ENCODE peak calls at places on chromosomes 16 and 17, in eight cellular contexts. One of them, this sample, is unnamed.

GRCh38 chr17:57045868-57046671 is 39.0 kb upstream of the AKAP1 start:
- DNase-seq in uterus: no peak
- DNase-seq in IMR-90: no peak
- DNase-seq in lower leg skin: no peak
- DNase-seq in CD8-positive, alpha-beta memory T cell: peak
- DNase-seq in GM23338: peak
- DNase-seq in breast epithelium: no peak
- DNase-seq in choroid plexus epithelial cell: no peak
- DNase-seq in this sample: no peak

GRCh38 chr16:63613701-63614100 is 1508.2 kb downstream of the CDH11 start:
- DNase-seq in CD8-positive, alpha-beta memory T cell: no peak
- DNase-seq in breast epithelium: no peak
- DNase-seq in uterus: no peak
- DNase-seq in lower leg skin: no peak
- DNase-seq in GM23338: no peak
- DNase-seq in IMR-90: peak
- DNase-seq in choroid plexus epithelial cell: peak
- DNase-seq in this sample: peak

GRCh38 chr17:17201907-17202306 is 4.2 kb downstream of the PLD6 start:
- DNase-seq in choroid plexus epithelial cell: no peak
- DNase-seq in CD8-positive, alpha-beta memory T cell: no peak
- DNase-seq in uterus: no peak
- DNase-seq in GM23338: no peak
- DNase-seq in lower leg skin: no peak
- DNase-seq in breast epithelium: no peak
- DNase-seq in IMR-90: no peak
- DNase-seq in this sample: no peak

GRCh38 chr16:66335704-66336329 is 30.7 kb upstream of the CDH5 start:
- DNase-seq in CD8-positive, alpha-beta memory T cell: no peak
- DNase-seq in breast epithelium: no peak
- DNase-seq in GM23338: no peak
- DNase-seq in choroid plexus epithelial cell: peak
- DNase-seq in uterus: no peak
- DNase-seq in IMR-90: peak
- DNase-seq in lower leg skin: no peak
- DNase-seq in this sample: no peak

GRCh38 chr16:47142469-47143328 is 1.0 kb downstream of the NETO2 start:
- DNase-seq in uterus: no peak
- DNase-seq in breast epithelium: no peak
- DNase-seq in IMR-90: peak
- DNase-seq in lower leg skin: no peak
- DNase-seq in CD8-positive, alpha-beta memory T cell: peak
- DNase-seq in choroid plexus epithelial cell: peak
- DNase-seq in GM23338: peak
- DNase-seq in this sample: no peak

GRCh38 chr16:15928261-15929104 is 20.9 kb upstream of the ABCC1 start:
- DNase-seq in CD8-positive, alpha-beta memory T cell: no peak
- DNase-seq in lower leg skin: no peak
- DNase-seq in uterus: no peak
- DNase-seq in choroid plexus epithelial cell: no peak
- DNase-seq in breast epithelium: no peak
- DNase-seq in IMR-90: no peak
- DNase-seq in GM23338: no peak
- DNase-seq in this sample: peak

GRCh38 chr17:63439682-63440081 is 6.4 kb downstream of the CYB561 start:
- DNase-seq in choroid plexus epithelial cell: peak
- DNase-seq in lower leg skin: no peak
- DNase-seq in GM23338: no peak
- DNase-seq in uterus: no peak
- DNase-seq in CD8-positive, alpha-beta memory T cell: no peak
- DNase-seq in IMR-90: peak
- DNase-seq in breast epithelium: no peak
- DNase-seq in this sample: peak

GRCh38 chr17:14506364-14506763 is 205.5 kb downstream of the HS3ST3B1 start:
- DNase-seq in uterus: no peak
- DNase-seq in choroid plexus epithelial cell: no peak
- DNase-seq in CD8-positive, alpha-beta memory T cell: no peak
- DNase-seq in lower leg skin: no peak
- DNase-seq in GM23338: no peak
- DNase-seq in IMR-90: no peak
- DNase-seq in breast epithelium: no peak
- DNase-seq in this sample: no peak

GRCh38 chr17:7557825-7558543 is 566 bp upstream of the TNFSF13 start:
- DNase-seq in breast epithelium: peak
- DNase-seq in IMR-90: peak
- DNase-seq in uterus: peak
- DNase-seq in CD8-positive, alpha-beta memory T cell: no peak
- DNase-seq in GM23338: peak
- DNase-seq in choroid plexus epithelial cell: peak
- DNase-seq in lower leg skin: peak
- DNase-seq in this sample: peak

GRCh38 chr17:73711184-73711583 is 66.9 kb upstream of the SDK2 start:
- DNase-seq in breast epithelium: no peak
- DNase-seq in CD8-positive, alpha-beta memory T cell: no peak
- DNase-seq in lower leg skin: no peak
- DNase-seq in choroid plexus epithelial cell: no peak
- DNase-seq in GM23338: no peak
- DNase-seq in IMR-90: no peak
- DNase-seq in uterus: no peak
- DNase-seq in this sample: no peak

GRCh38 chr17:10635290-10635689 is 21.8 kb downstream of the MYH3 start:
- DNase-seq in choroid plexus epithelial cell: no peak
- DNase-seq in IMR-90: no peak
- DNase-seq in breast epithelium: no peak
- DNase-seq in uterus: no peak
- DNase-seq in lower leg skin: no peak
- DNase-seq in CD8-positive, alpha-beta memory T cell: no peak
- DNase-seq in GM23338: peak
- DNase-seq in this sample: no peak
- H3K4me3 ChIP-seq in choroid plexus epithelial cell: no peak
- H3K4me3 ChIP-seq in IMR-90: no peak
- H3K4me3 ChIP-seq in breast epithelium: no peak
- H3K4me3 ChIP-seq in uterus: no peak
- H3K4me3 ChIP-seq in lower leg skin: no peak
- H3K4me3 ChIP-seq in CD8-positive, alpha-beta memory T cell: no peak
- H3K4me3 ChIP-seq in GM23338: no peak
- H3K4me3 ChIP-seq in this sample: no peak

DNA sequence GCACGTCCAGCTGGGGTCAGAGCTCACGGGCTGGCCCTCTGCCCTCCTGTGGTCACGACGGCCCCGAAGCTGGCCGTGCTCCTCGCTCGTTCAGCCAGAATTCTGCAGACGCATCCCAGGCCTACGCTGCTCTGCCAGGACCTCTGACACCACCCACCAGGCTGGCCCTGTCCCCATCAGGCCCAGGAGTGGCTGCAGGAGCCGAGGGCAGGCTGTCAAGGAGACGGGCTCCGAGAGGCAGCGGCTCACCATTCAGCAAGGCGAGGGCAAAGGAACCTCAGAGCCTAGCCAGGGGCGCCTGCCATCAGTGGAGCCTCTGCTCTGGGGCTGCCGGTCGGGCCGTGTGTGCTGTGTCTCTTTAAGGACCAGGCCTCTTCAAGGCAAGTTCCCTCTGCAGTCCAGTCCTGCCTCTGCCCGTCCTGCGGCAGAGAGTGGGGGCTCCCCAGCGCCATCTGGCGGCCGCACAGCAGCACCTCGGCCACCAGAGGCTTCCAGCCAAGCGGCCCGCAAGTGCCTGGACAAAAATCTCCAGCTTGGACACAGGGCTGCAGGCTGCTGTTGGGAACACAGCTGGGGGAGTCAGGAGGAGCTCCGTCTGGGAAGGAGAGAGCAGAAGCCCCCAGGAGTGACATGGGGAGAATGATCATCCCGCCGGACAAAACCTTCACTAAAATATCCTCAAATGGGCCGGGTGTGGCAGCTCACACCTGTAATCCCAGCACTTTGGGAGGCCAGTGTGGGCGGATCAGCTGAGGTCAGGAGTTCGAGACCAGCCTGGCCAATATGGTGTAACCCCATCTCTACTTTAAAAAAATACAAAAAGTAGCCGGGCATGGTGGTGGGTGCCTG is 7.4 kb upstream of the ABR start:
- DNase-seq in IMR-90: peak
- DNase-seq in breast epithelium: peak
- DNase-seq in GM23338: peak
- DNase-seq in uterus: peak
- DNase-seq in lower leg skin: peak
- DNase-seq in choroid plexus epithelial cell: peak
- DNase-seq in CD8-positive, alpha-beta memory T cell: peak
- DNase-seq in this sample: peak
- H3K4me3 ChIP-seq in IMR-90: no peak
- H3K4me3 ChIP-seq in breast epithelium: peak
- H3K4me3 ChIP-seq in GM23338: no peak
- H3K4me3 ChIP-seq in uterus: peak
- H3K4me3 ChIP-seq in lower leg skin: no peak
- H3K4me3 ChIP-seq in choroid plexus epithelial cell: peak
- H3K4me3 ChIP-seq in CD8-positive, alpha-beta memory T cell: no peak
- H3K4me3 ChIP-seq in this sample: no peak

GRCh38 chr16:74107795-74108610 is 188.6 kb upstream of the PSMD7 start:
- DNase-seq in CD8-positive, alpha-beta memory T cell: no peak
- DNase-seq in choroid plexus epithelial cell: peak
- DNase-seq in GM23338: peak
- DNase-seq in uterus: no peak
- DNase-seq in IMR-90: peak
- DNase-seq in lower leg skin: no peak
- DNase-seq in breast epithelium: no peak
- DNase-seq in this sample: peak
- H3K4me3 ChIP-seq in CD8-positive, alpha-beta memory T cell: no peak
- H3K4me3 ChIP-seq in choroid plexus epithelial cell: no peak
- H3K4me3 ChIP-seq in GM23338: no peak
- H3K4me3 ChIP-seq in uterus: no peak
- H3K4me3 ChIP-seq in IMR-90: no peak
- H3K4me3 ChIP-seq in lower leg skin: no peak
- H3K4me3 ChIP-seq in breast epithelium: no peak
- H3K4me3 ChIP-seq in this sample: no peak

GRCh38 chr17:81526662-81527571 is 1.3 kb upstream of the FSCN2 start:
- DNase-seq in breast epithelium: no peak
- DNase-seq in lower leg skin: no peak
- DNase-seq in IMR-90: no peak
- DNase-seq in uterus: no peak
- DNase-seq in GM23338: no peak
- DNase-seq in CD8-positive, alpha-beta memory T cell: no peak
- DNase-seq in choroid plexus epithelial cell: no peak
- DNase-seq in this sample: no peak

GRCh38 chr17:81528384-81528650 is 140 bp downstream of the FSCN2 start:
- DNase-seq in IMR-90: no peak
- DNase-seq in CD8-positive, alpha-beta memory T cell: no peak
- DNase-seq in lower leg skin: no peak
- DNase-seq in choroid plexus epithelial cell: no peak
- DNase-seq in uterus: no peak
- DNase-seq in breast epithelium: no peak
- DNase-seq in GM23338: no peak
- DNase-seq in this sample: no peak

GRCh38 chr17:81527591-81528383 is at the start of gene FSCN2:
- DNase-seq in IMR-90: no peak
- DNase-seq in breast epithelium: no peak
- DNase-seq in GM23338: no peak
- DNase-seq in uterus: no peak
- DNase-seq in choroid plexus epithelial cell: peak
- DNase-seq in lower leg skin: no peak
- DNase-seq in CD8-positive, alpha-beta memory T cell: no peak
- DNase-seq in this sample: no peak

GRCh38 chr17:81528651-81529436 is 667 bp downstream of the FSCN2 start:
- DNase-seq in lower leg skin: no peak
- DNase-seq in breast epithelium: no peak
- DNase-seq in IMR-90: no peak
- DNase-seq in choroid plexus epithelial cell: no peak
- DNase-seq in uterus: no peak
- DNase-seq in CD8-positive, alpha-beta memory T cell: no peak
- DNase-seq in GM23338: no peak
- DNase-seq in this sample: no peak

GRCh38 chr17:81529437-81529803 is 1.2 kb downstream of the FSCN2 start:
- DNase-seq in choroid plexus epithelial cell: no peak
- DNase-seq in IMR-90: no peak
- DNase-seq in CD8-positive, alpha-beta memory T cell: no peak
- DNase-seq in lower leg skin: no peak
- DNase-seq in breast epithelium: no peak
- DNase-seq in GM23338: no peak
- DNase-seq in uterus: no peak
- DNase-seq in this sample: no peak
- H3K4me3 ChIP-seq in choroid plexus epithelial cell: no peak
- H3K4me3 ChIP-seq in IMR-90: no peak
- H3K4me3 ChIP-seq in CD8-positive, alpha-beta memory T cell: no peak
- H3K4me3 ChIP-seq in lower leg skin: no peak
- H3K4me3 ChIP-seq in breast epithelium: no peak
- H3K4me3 ChIP-seq in GM23338: no peak
- H3K4me3 ChIP-seq in uterus: no peak
- H3K4me3 ChIP-seq in this sample: no peak

GRCh38 chr17:31313982-31314787 is at the start of gene EVI2B:
- DNase-seq in choroid plexus epithelial cell: peak
- DNase-seq in lower leg skin: no peak
- DNase-seq in IMR-90: peak
- DNase-seq in uterus: no peak
- DNase-seq in CD8-positive, alpha-beta memory T cell: no peak
- DNase-seq in GM23338: no peak
- DNase-seq in breast epithelium: no peak
- DNase-seq in this sample: peak
- H3K4me3 ChIP-seq in choroid plexus epithelial cell: no peak
- H3K4me3 ChIP-seq in lower leg skin: no peak
- H3K4me3 ChIP-seq in IMR-90: no peak
- H3K4me3 ChIP-seq in uterus: no peak
- H3K4me3 ChIP-seq in CD8-positive, alpha-beta memory T cell: peak
- H3K4me3 ChIP-seq in GM23338: no peak
- H3K4me3 ChIP-seq in breast epithelium: peak
- H3K4me3 ChIP-seq in this sample: peak

GRCh38 chr16:81790277-81790676 is 11.2 kb downstream of the PLCG2 start:
- DNase-seq in breast epithelium: no peak
- DNase-seq in choroid plexus epithelial cell: no peak
- DNase-seq in CD8-positive, alpha-beta memory T cell: no peak
- DNase-seq in lower leg skin: no peak
- DNase-seq in IMR-90: no peak
- DNase-seq in GM23338: no peak
- DNase-seq in uterus: no peak
- DNase-seq in this sample: no peak
- H3K4me3 ChIP-seq in breast epithelium: no peak
- H3K4me3 ChIP-seq in choroid plexus epithelial cell: no peak
- H3K4me3 ChIP-seq in CD8-positive, alpha-beta memory T cell: no peak
- H3K4me3 ChIP-seq in lower leg skin: no peak
- H3K4me3 ChIP-seq in IMR-90: no peak
- H3K4me3 ChIP-seq in GM23338: no peak
- H3K4me3 ChIP-seq in uterus: no peak
- H3K4me3 ChIP-seq in this sample: no peak